ENCODE peak calls at places on chromosomes 6 and 20, in nine cellular contexts. N is IMR-90, H is NCI-H1417 treated with DMSO at 0.1 percent for 48 hours, R is GM04504, P is A549, S is C1 segment of cervical spinal cord, A is NCI-H2081 treated with DMSO at 0.1 percent for 48 hours, Q is mammary epithelial cell, X is RCC 7860. L is an unnamed sample.

GRCh38 chr6:90238663-90239542 is 57.7 kb downstream of the BACH2 start:
- DNase-seq in P (no peak), N (no peak), S (no peak), A (no peak), Q (no peak), H (no peak), R (no peak), X (no peak), L (no peak)

GRCh38 chr20:8757146-8757545 is 311.7 kb upstream of the PLCB4 start:
- DNase-seq in N (peak), R (peak), P (no peak), S (no peak), A (no peak), Q (no peak), H (no peak), X (peak), L (peak)

GRCh38 chr6:79946242-79946641 is 1.1 kb downstream of the ELOVL4 start:
- DNase-seq in S (no peak), R (no peak), N (peak), P (peak), A (no peak), X (no peak), Q (peak), H (no peak), L (no peak)

GRCh38 chr20:9454781-9455180 is 59.6 kb upstream of the LAMP5 start:
- DNase-seq in R (no peak), A (no peak), X (no peak), S (no peak), N (peak), Q (no peak), P (no peak), H (no peak), L (no peak)

GRCh38 chr6:53544050-53544499 is 826 bp downstream of the GCLC start:
- DNase-seq in Q (peak), A (no peak), N (peak), S (no peak), H (no peak), R (no peak), X (no peak), P (no peak), L (no peak)

GRCh38 chr6:41713650-41714291 is 21.6 kb downstream of the TFEB start:
- DNase-seq in S (no peak), P (peak), Q (peak), X (no peak), H (no peak), A (no peak), R (no peak), N (no peak), L (no peak)

GRCh38 chr6:41428995-41429417 is 93.6 kb downstream of the NCR2 start:
- DNase-seq in X (peak), H (no peak), S (no peak), R (no peak), P (no peak), A (no peak), N (peak), Q (peak), L (no peak)

GRCh38 chr20:63534831-63535651 is 2.1 kb downstream of the PTK6 start:
- DNase-seq in Q (no peak), X (no peak), H (no peak), P (no peak), A (no peak), N (no peak), R (no peak), S (no peak), L (no peak)

GRCh38 chr6:136751478-136751956 is 40.8 kb downstream of the MAP3K5 start:
- DNase-seq in R (no peak), A (no peak), H (no peak), S (no peak), X (no peak), N (peak), P (no peak), Q (no peak), L (no peak)

GRCh38 chr6:110334425-110335158 is 23.6 kb downstream of the METTL24 start:
- DNase-seq in S (no peak), Q (no peak), A (no peak), X (no peak), N (no peak), R (no peak), P (no peak), H (no peak), L (no peak)

GRCh38 chr20:34030453-34030852 is 36.7 kb downstream of the RALY start:
- DNase-seq in P (no peak), R (no peak), H (no peak), X (no peak), N (no peak), S (no peak), Q (no peak), A (no peak), L (no peak)

GRCh38 chr20:9349256-9349655 is 165.1 kb upstream of the LAMP5 start:
- DNase-seq in X (no peak), N (no peak), H (no peak), A (no peak), S (no peak), Q (no peak), P (no peak), R (no peak), L (no peak)

GRCh38 chr6:168116975-168117899 is 38.2 kb upstream of the FRMD1 start:
- DNase-seq in R (no peak), X (no peak), Q (no peak), H (no peak), S (no peak), N (no peak), A (no peak), P (no peak), L (peak)